ENCODE peak calls at places on chromosomes 4 and X, in four cellular contexts. V is NCI-H2081 treated with DMSO at 0.1 percent for 48 hours, Y is omental fat pad, W is COR-L47. G is an unnamed sample.

GRCh38 chr4:15003891-15004700 is 1.8 kb downstream of the CPEB2 start:
- DNase-seq in Y (no peak), V (no peak), W (peak), G (peak)

GRCh38 chr4:120209706-120210105 is 143.1 kb upstream of the MAD2L1 start:
- DNase-seq in V (no peak), W (no peak), Y (no peak), G (no peak)

GRCh38 chr4:186878203-186878800 is 154.6 kb upstream of the FAT1 start:
- DNase-seq in Y (no peak), W (no peak), V (no peak), G (no peak)

GRCh38 chr4:12827966-12828365 is 656.2 kb downstream of the RAB28 start:
- DNase-seq in W (no peak), Y (no peak), V (no peak), G (no peak)

GRCh38 chr4:7309176-7309575 is 116.8 kb downstream of the SORCS2 start:
- DNase-seq in W (no peak), Y (no peak), V (no peak), G (no peak)

GRCh38 chrX:154013614-154014360 is 5.9 kb downstream of the IRAK1 start:
- DNase-seq in V (no peak), Y (no peak), W (no peak), G (peak)

GRCh38 chr4:41213563-41214157 is 682 bp downstream of the APBB2 start:
- DNase-seq in Y (no peak), W (peak), V (no peak), G (peak)

GRCh38 chrX:53188763-53189162 is 36.2 kb downstream of the KDM5C start:
- DNase-seq in V (no peak), W (no peak), Y (no peak), G (no peak)

GRCh38 chr4:159308571-159309340 is 205.9 kb downstream of the RAPGEF2 start:
- DNase-seq in V (no peak), W (no peak), Y (no peak), G (no peak)

GRCh38 chr4:183905081-183905592 is at the start of gene STOX2:
- DNase-seq in W (peak), Y (no peak), V (no peak), G (no peak)

GRCh38 chr4:2417765-2418651 is at the start of gene ZFYVE28:
- DNase-seq in V (no peak), Y (no peak), W (no peak), G (no peak)

GRCh38 chr4:128311659-128312392 is 24.2 kb upstream of the PGRMC2 start:
- DNase-seq in V (no peak), W (no peak), Y (no peak), G (no peak)

GRCh38 chrX:30302957-30303356 is 6.2 kb downstream of the NR0B1 start:
- DNase-seq in Y (no peak), W (no peak), V (no peak), G (no peak)

GRCh38 chr4:135533053-135533452 is 1331.5 kb upstream of the PABPC4L start:
- DNase-seq in W (no peak), Y (no peak), V (no peak), G (no peak)

GRCh38 chrX:132041016-132041415 is 17.9 kb downstream of the STK26 start:
- DNase-seq in W (no peak), V (no peak), Y (no peak), G (no peak)

GRCh38 chr4:38667005-38667771 is 3.2 kb downstream of the KLF3 start:
- DNase-seq in W (peak), Y (no peak), V (peak), G (no peak)

GRCh38 chr4:60923075-60923474 is 277.1 kb upstream of the ADGRL3 start:
- DNase-seq in V (peak), W (peak), Y (no peak), G (no peak)

GRCh38 chrX:72392816-72393800 is 87.4 kb upstream of the CITED1 start:
- DNase-seq in V (no peak), Y (no peak), W (no peak), G (no peak)

GRCh38 chrX:119189586-119189985 is 46.5 kb upstream of the PGRMC1 start:
- DNase-seq in V (no peak), W (no peak), Y (no peak), G (no peak)

GRCh38 chr4:26217961-26218676 is 102.7 kb upstream of the RBPJ start:
- DNase-seq in V (no peak), Y (no peak), W (no peak), G (peak)

GRCh38 chrX:40109288-40110008 is 11.7 kb upstream of the BCOR start:
- DNase-seq in W (peak), Y (no peak), V (no peak), G (no peak)

GRCh38 chr4:29948858-29949257 is 771.3 kb upstream of the PCDH7 start:
- DNase-seq in V (no peak), Y (no peak), W (no peak), G (no peak)

GRCh38 chrX:153004780-153005179 is 10.9 kb upstream of the PNMA5 start:
- DNase-seq in V (no peak), Y (no peak), W (no peak), G (no peak)

GRCh38 chr4:26619784-26620183 is 35.9 kb downstream of the TBC1D19 start:
- DNase-seq in V (no peak), W (no peak), Y (no peak), G (no peak)

GRCh38 chr4:33160126-33160525 is 2440.0 kb downstream of the PCDH7 start:
- DNase-seq in V (no peak), Y (no peak), W (peak), G (no peak)

GRCh38 chr4:967113-968104 is 6.0 kb downstream of the DGKQ start:
- DNase-seq in V (no peak), W (no peak), Y (no peak), G (no peak)

GRCh38 chrX:43589735-43590515 is 66.2 kb upstream of the MAOA start:
- DNase-seq in Y (no peak), W (no peak), V (no peak), G (no peak)

GRCh38 chrX:41238543-41238942 is 95.4 kb upstream of the DDX3X start:
- DNase-seq in W (no peak), V (no peak), Y (no peak), G (no peak)

GRCh38 chr4:105622269-105622668 is 69.8 kb downstream of the ARHGEF38 start:
- DNase-seq in Y (no peak), W (no peak), V (no peak), G (no peak)

GRCh38 chrX:119943185-119943988 is at the start of gene NKAP:
- DNase-seq in V (peak), W (peak), Y (peak), G (peak)

GRCh38 chr4:2334826-2335728 is 73.2 kb upstream of the MXD4 start:
- DNase-seq in W (no peak), V (no peak), Y (no peak), G (no peak)

GRCh38 chr4:94566420-94566819 is 114.7 kb downstream of the PDLIM5 start:
- DNase-seq in Y (no peak), W (no peak), V (no peak), G (no peak)

G was measured in germinal center.